ENCODE peak calls at places on chromosomes 7 and 10, in four cellular contexts. One of them, this sample, is unnamed.

GRCh38 chr7:30469303-30469702 is 9.3 kb downstream of the NOD1 start:
- DNase-seq in nephron progenitor cell: peak; percentile 23
- DNase-seq in AG04449: peak; percentile 100
- DNase-seq in GM23338: peak; percentile 96
- DNase-seq in this sample: peak; percentile 85

GRCh38 chr7:55325371-55325792 is 39.8 kb upstream of the LANCL2 start:
- DNase-seq in nephron progenitor cell: no peak
- DNase-seq in GM23338: no peak
- DNase-seq in AG04449: peak; percentile 63
- DNase-seq in this sample: no peak

GRCh38 chr7:74289018-74289659 is at the start of gene CLIP2:
- DNase-seq in nephron progenitor cell: peak; percentile 81
- DNase-seq in GM23338: peak; percentile 90
- DNase-seq in AG04449: no peak
- DNase-seq in this sample: peak; percentile 95

GRCh38 chr7:136923111-136923510 is 54.7 kb downstream of the CHRM2 start:
- DNase-seq in GM23338: no peak
- DNase-seq in nephron progenitor cell: no peak
- DNase-seq in AG04449: peak; percentile 40
- DNase-seq in this sample: no peak

GRCh38 chr10:60883187-60883586 is 60.8 kb downstream of the RHOBTB1 start:
- DNase-seq in AG04449: no peak
- DNase-seq in GM23338: peak; percentile 44
- DNase-seq in nephron progenitor cell: no peak
- DNase-seq in this sample: peak; percentile 51

GRCh38 chr7:128908750-128909385 is 1.6 kb downstream of the KCP start:
- DNase-seq in AG04449: no peak
- DNase-seq in GM23338: no peak
- DNase-seq in nephron progenitor cell: no peak
- DNase-seq in this sample: peak; percentile 39

GRCh38 chr7:92806496-92806895 is 29.9 kb downstream of the CDK6 start:
- DNase-seq in AG04449: no peak
- DNase-seq in nephron progenitor cell: no peak
- DNase-seq in GM23338: no peak
- DNase-seq in this sample: no peak

GRCh38 chr7:30914611-30915601 is 3.3 kb downstream of the AQP1 start:
- DNase-seq in AG04449: no peak
- DNase-seq in GM23338: no peak
- DNase-seq in nephron progenitor cell: no peak
- DNase-seq in this sample: no peak

GRCh38 chr10:43193496-43194080 is 55.3 kb downstream of the CSGALNACT2 start:
- DNase-seq in AG04449: no peak
- DNase-seq in GM23338: no peak
- DNase-seq in nephron progenitor cell: no peak
- DNase-seq in this sample: no peak

GRCh38 chr10:59175538-59176240 is 754 bp upstream of the PHYHIPL start:
- DNase-seq in GM23338: peak; percentile 27
- DNase-seq in AG04449: no peak
- DNase-seq in nephron progenitor cell: no peak
- DNase-seq in this sample: peak; percentile 70

GRCh38 chr7:115125750-115126149 is 203.9 kb downstream of the MDFIC start:
- DNase-seq in nephron progenitor cell: no peak
- DNase-seq in GM23338: no peak
- DNase-seq in AG04449: no peak
- DNase-seq in this sample: no peak

GRCh38 chr10:18099420-18099819 is 40.8 kb upstream of the CACNB2 start:
- DNase-seq in AG04449: no peak
- DNase-seq in nephron progenitor cell: no peak
- DNase-seq in GM23338: no peak
- DNase-seq in this sample: no peak

GRCh38 chr7:141754939-141755338 is 9.0 kb upstream of the TAS2R3 start:
- DNase-seq in AG04449: no peak
- DNase-seq in nephron progenitor cell: peak; percentile 16
- DNase-seq in GM23338: peak; percentile 86
- DNase-seq in this sample: peak; percentile 61

GRCh38 chr10:43377393-43377883 is 6.0 kb downstream of the FXYD4 start:
- DNase-seq in nephron progenitor cell: peak; percentile 18
- DNase-seq in AG04449: no peak
- DNase-seq in GM23338: peak; percentile 89
- DNase-seq in this sample: peak; percentile 62

GRCh38 chr10:75395955-75396860 is 5.4 kb downstream of the ZNF503 start:
- DNase-seq in nephron progenitor cell: peak; percentile 66
- DNase-seq in AG04449: no peak
- DNase-seq in GM23338: peak; percentile 51
- DNase-seq in this sample: peak; percentile 60

GRCh38 chr10:6667679-6668270 is 87.7 kb upstream of the PRKCQ start:
- DNase-seq in GM23338: peak; percentile 75
- DNase-seq in AG04449: no peak
- DNase-seq in nephron progenitor cell: peak; percentile 35
- DNase-seq in this sample: peak; percentile 59

GRCh38 chr10:130905386-130905785 is 406.1 kb downstream of the TCERG1L start:
- DNase-seq in nephron progenitor cell: no peak
- DNase-seq in GM23338: no peak
- DNase-seq in AG04449: no peak
- DNase-seq in this sample: no peak

GRCh38 chr7:53218730-53219504 is 183.5 kb downstream of the POM121L12 start:
- DNase-seq in nephron progenitor cell: peak; percentile 71
- DNase-seq in AG04449: no peak
- DNase-seq in GM23338: peak; percentile 70
- DNase-seq in this sample: peak; percentile 78

GRCh38 chr10:114706458-114707055 is 48.5 kb upstream of the ABLIM1 start:
- DNase-seq in nephron progenitor cell: no peak
- DNase-seq in GM23338: no peak
- DNase-seq in AG04449: no peak
- DNase-seq in this sample: no peak

GRCh38 chr7:78562191-78562590 is 763.6 kb downstream of the PHTF2 start:
- DNase-seq in AG04449: no peak
- DNase-seq in GM23338: no peak
- DNase-seq in nephron progenitor cell: no peak
- DNase-seq in this sample: no peak

GRCh38 chr7:130069179-130069977 is 956 bp upstream of the KLHDC10 start:
- DNase-seq in nephron progenitor cell: no peak
- DNase-seq in AG04449: no peak
- DNase-seq in GM23338: no peak
- DNase-seq in this sample: no peak

GRCh38 chr10:30581779-30582380 is 47.7 kb downstream of the LYZL2 start:
- DNase-seq in AG04449: no peak
- DNase-seq in nephron progenitor cell: peak; percentile 39
- DNase-seq in GM23338: peak; percentile 74
- DNase-seq in this sample: peak; percentile 52

GRCh38 chr10:14822879-14823755 is 14.7 kb downstream of the CDNF start:
- DNase-seq in GM23338: peak; percentile 72
- DNase-seq in nephron progenitor cell: peak; percentile 22
- DNase-seq in AG04449: no peak
- DNase-seq in this sample: peak; percentile 61

GRCh38 chr10:128721851-128722250 is 595.6 kb upstream of the MKI67 start:
- DNase-seq in GM23338: no peak
- DNase-seq in nephron progenitor cell: no peak
- DNase-seq in AG04449: no peak
- DNase-seq in this sample: no peak

GRCh38 chr10:106547047-106547635 is 617.4 kb downstream of the SORCS1 start:
- DNase-seq in GM23338: no peak
- DNase-seq in AG04449: no peak
- DNase-seq in nephron progenitor cell: no peak
- DNase-seq in this sample: no peak

GRCh38 chr10:4319870-4320367 is 506.1 kb upstream of the AKR1E2 start:
- DNase-seq in AG04449: no peak
- DNase-seq in nephron progenitor cell: no peak
- DNase-seq in GM23338: no peak
- DNase-seq in this sample: no peak

GRCh38 chr10:4427524-4427923 is 398.5 kb upstream of the AKR1E2 start:
- DNase-seq in AG04449: no peak
- DNase-seq in GM23338: no peak
- DNase-seq in nephron progenitor cell: no peak
- DNase-seq in this sample: no peak

GRCh38 chr10:75788394-75789205 is 357.2 kb downstream of the LRMDA start:
- DNase-seq in nephron progenitor cell: no peak
- DNase-seq in GM23338: no peak
- DNase-seq in AG04449: no peak
- DNase-seq in this sample: no peak

GRCh38 chr7:142438235-142438922 is 180.5 kb upstream of the PRSS58 start:
- DNase-seq in GM23338: peak; percentile 93
- DNase-seq in nephron progenitor cell: peak; percentile 37
- DNase-seq in AG04449: no peak
- DNase-seq in this sample: peak; percentile 77

GRCh38 chr7:99459087-99459486 is 6.9 kb downstream of the ATP5MF start:
- DNase-seq in AG04449: no peak
- DNase-seq in nephron progenitor cell: no peak
- DNase-seq in GM23338: peak; percentile 82
- DNase-seq in this sample: peak; percentile 32